ENCODE peak calls at places on chromosomes 16 and 17, in four cellular contexts. D is H1, K is uterus, O is Peyer's patch. P is an unnamed sample. For H3K9me3, the result is how much of the 10 kb centered on the place peaks cover.

GRCh38 chr16:72470541-72470940 is 298.6 kb upstream of the PMFBP1 start:
- DNase-seq in D (no peak), K (no peak), O (no peak), P (no peak)

GRCh38 chr17:6496636-6497441 is 52.6 kb downstream of the PIMREG start:
- DNase-seq in D (no peak), K (no peak), O (no peak), P (no peak)

GRCh38 chr17:80755650-80756405 is 211.2 kb downstream of the RPTOR start:
- DNase-seq in D (no peak), K (no peak), O (no peak), P (no peak)

GRCh38 chr16:30340621-30341020 is 14.5 kb downstream of the CD2BP2 start:
- DNase-seq in D (no peak), K (no peak), O (no peak), P (no peak)

GRCh38 chr17:31390426-31390747 is 1.1 kb upstream of the RAB11FIP4 start:
- DNase-seq in D (no peak), K (no peak), O (no peak), P (no peak)

GRCh38 chr17:81298325-81298990 is 3.4 kb upstream of the SLC38A10 start:
- DNase-seq in D (no peak), K (no peak), O (no peak), P (no peak)

GRCh38 chr17:12089809-12090384 is 69.2 kb downstream of the MAP2K4 start:
- DNase-seq in D (no peak), K (no peak), O (no peak), P (no peak)

GRCh38 chr16:61946019-61946418 is 90.2 kb downstream of the CDH8 start:
- DNase-seq in D (no peak), K (no peak), O (no peak), P (no peak)

GRCh38 chr16:287298-287811 is 4.4 kb downstream of the PDIA2 start:
- DNase-seq in D (no peak), K (no peak), O (no peak), P (no peak)

GRCh38 chr16:56743840-56744239 is 13.9 kb downstream of the NUP93 start:
- DNase-seq in D (no peak), K (peak), O (no peak), P (peak)

GRCh38 chr17:54435966-54436365 is 464.7 kb upstream of the TOM1L1 start:
- DNase-seq in D (no peak), K (no peak), O (no peak), P (no peak)

GRCh38 chr17:12027658-12028057 is 7.0 kb downstream of the MAP2K4 start:
- DNase-seq in D (no peak), K (no peak), O (no peak), P (no peak)

GRCh38 chr17:83191388-83192160 is 112.2 kb downstream of the METRNL start:
- DNase-seq in D (no peak), K (peak), O (peak), P (no peak)

DNA sequence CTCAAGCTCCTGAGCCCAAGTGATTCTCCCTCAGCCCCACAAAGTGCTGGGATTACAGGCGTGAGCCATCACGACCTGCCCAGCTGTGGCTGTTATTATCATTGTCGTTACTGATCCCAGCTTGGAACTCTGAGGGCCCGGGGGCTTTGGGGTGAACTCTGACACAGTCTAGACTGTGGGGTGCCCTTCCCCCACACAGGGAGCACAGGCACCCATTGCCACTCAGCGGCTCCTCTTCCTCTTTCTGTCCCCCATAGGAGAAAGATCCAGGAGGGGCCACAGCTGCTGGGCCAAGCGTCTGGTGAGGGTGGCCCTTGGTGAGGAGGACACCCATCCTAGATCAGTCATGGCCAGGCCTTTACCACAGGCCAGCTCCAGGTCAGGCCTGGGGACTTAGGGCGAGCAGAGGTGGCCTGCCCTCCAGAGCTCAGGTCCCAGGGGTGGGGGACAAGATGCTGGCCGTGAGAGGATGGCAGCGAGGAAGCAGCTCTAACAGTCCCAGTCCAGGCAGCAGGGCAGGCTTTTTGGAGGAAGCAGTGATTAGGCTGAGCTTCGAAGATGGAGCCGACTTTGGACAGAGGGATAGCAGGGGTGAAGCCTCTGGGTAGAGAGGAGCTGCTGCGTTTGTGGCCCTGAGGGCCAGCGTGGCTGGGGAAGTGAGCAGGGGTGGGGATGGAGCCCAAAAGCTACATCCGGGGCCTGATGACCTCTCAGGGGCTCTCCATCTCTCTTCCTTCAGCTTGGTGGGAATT is 24.7 kb downstream of the TMEM235 start:
- DNase-seq in D (no peak), K (no peak), O (no peak), P (no peak)
- TF ChIP-seq POLR2A in D (no peak), K (no peak), O (no peak), P (no peak)

DNA sequence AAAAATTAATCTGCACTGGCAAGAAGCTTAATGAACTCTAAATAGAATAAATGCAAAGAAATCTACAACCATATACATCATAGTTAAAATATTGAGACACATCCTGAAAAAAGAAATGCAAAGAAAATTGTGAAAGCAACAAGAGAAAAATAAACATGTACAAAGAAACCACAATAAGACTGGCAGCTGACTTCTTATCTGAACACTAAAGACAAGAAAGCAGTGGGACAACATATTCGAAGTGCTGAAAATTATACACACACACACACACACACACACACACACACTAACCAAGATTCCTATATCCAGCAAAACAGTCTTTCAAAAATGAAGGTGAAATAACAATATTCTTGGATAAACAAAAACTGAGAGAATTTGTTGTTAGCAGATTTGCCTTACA is 366.5 kb upstream of the C16orf82 start:
- DNase-seq in D (no peak), K (no peak), O (no peak), P (no peak)
- H3K9me3 ChIP-seq in D (under half), K (under half), O (under half), P (under half)

DNA sequence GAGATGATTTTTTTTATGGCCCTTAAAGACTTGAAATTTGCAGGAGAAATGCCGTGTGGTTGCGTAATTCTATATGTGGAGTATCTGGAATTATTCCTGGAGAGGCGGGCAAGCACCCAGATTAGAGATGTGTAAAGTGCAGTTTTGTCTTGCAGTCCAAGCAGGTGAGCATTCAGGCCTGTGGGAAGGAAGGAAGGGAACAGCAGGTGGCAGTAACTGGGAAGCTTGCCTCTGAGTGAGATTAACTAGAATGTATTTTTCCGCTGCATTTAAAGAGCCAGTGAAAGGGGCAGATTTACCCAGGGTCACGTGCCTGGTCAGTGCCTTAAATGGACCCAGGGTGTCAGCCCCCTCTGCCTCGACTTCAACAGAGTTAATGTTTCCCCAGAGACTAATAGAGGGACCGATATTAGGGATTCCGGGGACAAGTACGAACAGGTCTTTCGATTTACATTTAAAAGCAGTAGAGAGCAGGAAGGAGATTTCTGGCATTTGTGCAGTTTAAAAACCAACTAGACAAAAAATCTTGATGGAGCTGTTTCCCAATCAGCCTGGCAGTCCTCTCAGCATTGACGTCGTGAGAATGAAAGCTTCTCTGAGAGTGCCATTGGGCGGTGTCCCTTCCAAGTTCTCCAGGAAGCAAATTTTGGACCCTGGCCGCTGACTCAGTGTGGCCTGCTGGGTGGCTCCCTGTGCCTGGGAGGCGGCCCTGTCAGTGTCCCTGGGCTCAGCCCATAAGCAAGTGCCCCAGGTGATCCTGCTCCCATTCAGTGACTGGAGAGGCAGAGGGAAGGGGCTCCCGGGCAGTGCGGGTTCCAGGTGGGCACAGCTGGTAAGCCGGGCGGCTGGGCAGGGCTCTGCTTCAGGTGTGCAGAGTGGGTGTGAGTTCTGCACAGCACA is 38.2 kb downstream of the KSR1 start:
- DNase-seq in D (no peak), K (peak), O (no peak), P (peak)
- TF ChIP-seq POLR2A in D (no peak), K (no peak), O (peak), P (no peak)

DNA sequence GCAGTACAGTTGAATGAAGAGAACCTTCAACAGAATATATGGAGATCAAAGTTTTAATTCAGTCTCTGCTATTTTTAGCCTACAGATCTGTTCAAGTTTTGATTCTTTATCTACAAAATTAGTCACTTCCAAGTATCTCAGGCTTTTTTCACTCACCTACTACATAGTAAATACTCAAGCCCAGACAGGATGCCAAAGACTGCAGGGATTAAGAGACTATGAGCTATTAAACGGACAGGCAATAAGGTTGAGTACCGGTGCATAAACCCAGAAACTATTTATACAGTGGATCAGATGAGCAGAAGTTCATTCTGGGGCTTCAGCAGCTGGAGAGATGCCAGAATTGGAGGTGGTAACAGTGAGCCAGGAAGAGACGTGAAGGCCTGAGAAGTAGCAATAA is 18.7 kb upstream of the OR3A1 start:
- DNase-seq in D (no peak), K (no peak), O (no peak), P (no peak)
- H3K9me3 ChIP-seq in D (under half), K (under half), O (under half), P (under half)

GRCh38 chr16:53703590-53704444 is at the start of the genes FTO and RPGRIP1L:
- DNase-seq in D (peak), K (peak), O (peak), P (peak)
- TF ChIP-seq POLR2A in D (no peak), K (no peak), O (no peak), P (peak)

DNA sequence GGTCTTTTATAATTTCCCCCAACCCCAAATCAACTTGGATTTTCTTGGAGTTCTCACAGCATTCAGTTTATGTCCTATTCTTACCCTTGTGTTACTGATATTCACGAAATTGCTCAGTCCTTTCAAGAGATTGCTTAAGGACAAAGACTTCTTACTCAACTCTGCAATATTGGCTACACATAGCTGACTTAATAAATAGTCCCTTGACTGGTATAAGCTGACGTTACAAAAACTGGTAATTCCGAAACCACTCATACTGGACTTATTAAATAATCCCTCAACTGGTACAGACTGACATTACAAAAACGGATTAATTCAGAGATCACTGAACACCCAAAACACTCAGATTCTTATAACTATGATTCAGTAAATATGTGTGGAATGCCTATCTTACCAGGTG is 860 bp downstream of the TIGD7 start:
- DNase-seq in D (no peak), K (no peak), O (no peak), P (no peak)
- H3K9me3 ChIP-seq in D (under half), K (half or more), O (under half), P (half or more)